ENCODE peak calls at places on chromosome 19, in nine cellular contexts. F is stimulated activated CD4-positive, alpha-beta T cell treated with anti-CD3 and anti-CD28 coated beads, Interleukin-4, amount 100 ng/mL, for 24 hours; X is NCI-H2029 treated with DMSO at 0.1 percent for 48 hours; W is KG1; R is activated CD4-positive, alpha-beta T cell treated with anti-CD3 and anti-CD28 coated beads for 36 hours; G is tibial nerve; K is left colon; M is nucleus accumbens; Z is ELF-1. I is an unnamed sample.
A peak's percentile ranks its signal among the peaks of the same experiment; 100 is the strongest.

GRCh38 chr19:14363203-14364097 is 17.8 kb upstream of the ADGRE5 start:
- DNase-seq in G (no peak), R (peak; percentile 84), W (no peak), F (peak; percentile 62), X (no peak), Z (peak; percentile 86), K (peak; percentile 71), M (no peak), I (no peak)

GRCh38 chr19:33374406-33374703 is 846 bp downstream of the CEBPG start:
- DNase-seq in R (peak; percentile 38), M (no peak), W (no peak), X (no peak), F (no peak), G (no peak), Z (peak; percentile 26), K (no peak), I (no peak)

GRCh38 chr19:55044771-55045716 is 7.0 kb upstream of the GP6 start:
- DNase-seq in F (no peak), M (no peak), X (no peak), R (no peak), W (no peak), G (no peak), Z (no peak), K (no peak), I (no peak)

GRCh38 chr19:5487222-5487621 is 32.0 kb downstream of the ZNRF4 start:
- DNase-seq in W (no peak), R (no peak), M (no peak), K (no peak), X (no peak), G (no peak), Z (peak; percentile 57), F (no peak), I (no peak)

GRCh38 chr19:55305491-55305890 is 19.6 kb downstream of the TMEM150B start:
- DNase-seq in G (no peak), X (no peak), M (no peak), W (no peak), K (no peak), Z (peak; percentile 67), R (peak; percentile 75), F (peak; percentile 55), I (peak; percentile 71)

GRCh38 chr19:16325671-16326400 is 1.2 kb downstream of the KLF2 start:
- DNase-seq in W (no peak), K (peak; percentile 50), M (no peak), Z (peak; percentile 54), G (no peak), R (peak; percentile 50), F (peak; percentile 48), X (no peak), I (peak; percentile 31)

GRCh38 chr19:1590641-1591397 is 1.8 kb downstream of the MBD3 start:
- DNase-seq in W (peak; percentile 4), Z (peak; percentile 65), F (peak; percentile 44), X (no peak), G (no peak), M (no peak), K (no peak), R (peak; percentile 65), I (no peak)

GRCh38 chr19:6450166-6450565 is 9.4 kb downstream of the SLC25A23 start:
- DNase-seq in K (no peak), W (no peak), X (no peak), F (no peak), G (no peak), Z (no peak), R (no peak), M (no peak), I (no peak)

GRCh38 chr19:5040544-5041167 is 71.7 kb downstream of the KDM4B start:
- DNase-seq in Z (no peak), W (no peak), G (no peak), M (no peak), F (no peak), X (no peak), K (no peak), R (no peak), I (no peak)

GRCh38 chr19:34034318-34034846 is 137.9 kb upstream of the LSM14A start:
- DNase-seq in G (no peak), F (no peak), X (no peak), R (no peak), W (no peak), M (no peak), Z (no peak), K (no peak), I (no peak)

GRCh38 chr19:41366089-41366488 is 2.1 kb upstream of the B9D2 start:
- DNase-seq in X (no peak), K (no peak), R (peak; percentile 52), M (no peak), F (no peak), Z (no peak), W (no peak), G (no peak), I (no peak)

GRCh38 chr19:38270587-38271167 is 6.3 kb downstream of the SPINT2 start:
- DNase-seq in F (no peak), K (no peak), Z (peak; percentile 58), G (no peak), R (no peak), W (no peak), X (no peak), M (no peak), I (no peak)

GRCh38 chr19:1275976-1276619 is 768 bp downstream of the FAM174C start:
- DNase-seq in F (no peak), R (no peak), M (no peak), W (no peak), X (no peak), G (peak; percentile 38), Z (no peak), K (no peak), I (no peak)

GRCh38 chr19:5934779-5935472 is 20.9 kb downstream of the CAPS start:
- DNase-seq in R (no peak), W (no peak), G (no peak), X (no peak), F (no peak), M (no peak), Z (peak; percentile 51), K (no peak), I (no peak)

GRCh38 chr19:10207026-10207425 is 12.3 kb upstream of the DNMT1 start:
- DNase-seq in K (no peak), F (no peak), R (no peak), X (no peak), G (no peak), Z (no peak), W (no peak), M (no peak), I (no peak)

GRCh38 chr19:29606420-29606747 is 301 bp downstream of the POP4 start:
- DNase-seq in G (no peak), F (no peak), M (no peak), K (no peak), Z (no peak), W (no peak), X (no peak), R (no peak), I (no peak)

GRCh38 chr19:3984908-3985642 is at the start of gene EEF2:
- DNase-seq in R (peak; percentile 94), W (peak; percentile 89), G (peak; percentile 82), K (peak; percentile 86), X (peak; percentile 84), Z (peak; percentile 92), F (peak; percentile 92), M (no peak), I (peak; percentile 93)

GRCh38 chr19:37941820-37942515 is 35.0 kb downstream of the SIPA1L3 start:
- DNase-seq in W (no peak), G (no peak), Z (no peak), M (no peak), F (no peak), X (no peak), R (no peak), K (peak; percentile 55), I (no peak)

GRCh38 chr19:1569997-1570396 is 1.9 kb upstream of the MEX3D start:
- DNase-seq in W (no peak), F (no peak), K (no peak), X (no peak), Z (no peak), M (no peak), R (no peak), G (no peak), I (no peak)

GRCh38 chr19:49875801-49876421 is 1.2 kb downstream of the AKT1S1 start:
- DNase-seq in F (peak; percentile 65), Z (peak; percentile 69), W (no peak), X (no peak), G (no peak), M (no peak), R (peak; percentile 66), K (no peak), I (peak; percentile 74)

GRCh38 chr19:10259162-10259905 is 7.3 kb downstream of the MRPL4 start:
- DNase-seq in X (peak; percentile 58), Z (peak; percentile 92), R (peak; percentile 99), F (peak; percentile 97), M (no peak), W (peak; percentile 39), G (peak; percentile 81), K (peak; percentile 85), I (no peak)

GRCh38 chr19:35868172-35868822 is at the start of gene APLP1:
- DNase-seq in K (peak; percentile 38), R (peak; percentile 82), M (peak; percentile 24), W (no peak), Z (peak; percentile 37), F (peak; percentile 72), G (no peak), X (peak; percentile 15), I (peak; percentile 85)

GRCh38 chr19:16062789-16063188 is 13.5 kb upstream of the TPM4 start:
- DNase-seq in K (no peak), Z (peak; percentile 37), F (peak; percentile 74), M (no peak), G (no peak), W (no peak), X (no peak), R (peak; percentile 84), I (peak; percentile 36)

GRCh38 chr19:294819-295686 is 3.9 kb upstream of the PLPP2 start:
- DNase-seq in K (no peak), G (no peak), R (peak; percentile 71), F (peak; percentile 50), Z (peak; percentile 76), M (no peak), W (no peak), X (no peak), I (peak; percentile 23)

GRCh38 chr19:52600639-52601024 is 30.5 kb downstream of the ZNF701 start:
- DNase-seq in K (peak; percentile 80), G (no peak), W (no peak), Z (no peak), R (peak; percentile 41), M (no peak), F (no peak), X (no peak), I (no peak)